ENCODE peak calls at places on chromosomes 5 and 9, in four cellular contexts. H, C, V and J are unnamed samples.

GRCh38 chr5:7801898-7802614 is 48.9 kb downstream of the CFAP90 start:
- DNase-seq in H (peak; percentile 54), C (no peak), V (peak; percentile 54), J (no peak)

GRCh38 chr5:156934450-156935211 is 28.4 kb downstream of the TIMD4 start:
- DNase-seq in H (peak; percentile 37), C (no peak), V (no peak), J (no peak)

GRCh38 chr9:133449760-133450159 is 10.0 kb upstream of the CACFD1 start:
- DNase-seq in H (no peak), C (no peak), V (no peak), J (peak; percentile 88)

GRCh38 chr5:6291961-6292360 is 86.4 kb downstream of the MED10 start:
- DNase-seq in H (no peak), C (no peak), V (peak; percentile 11), J (no peak)

GRCh38 chr5:156208271-156208670 is 118.7 kb upstream of the SGCD start:
- DNase-seq in H (no peak), C (no peak), V (no peak), J (no peak)

GRCh38 chr5:74384851-74385250 is 255.7 kb downstream of the ENC1 start:
- DNase-seq in H (no peak), C (no peak), V (no peak), J (no peak)

GRCh38 chr9:69130456-69131441 is 43.3 kb upstream of the TJP2 start:
- DNase-seq in H (no peak), C (no peak), V (no peak), J (no peak)

GRCh38 chr5:176678584-176678983 is 31.3 kb downstream of the TSPAN17 start:
- DNase-seq in H (no peak), C (no peak), V (no peak), J (no peak)

GRCh38 chr9:33106827-33107621 is 30.6 kb upstream of the SMU1 start:
- DNase-seq in H (no peak), C (no peak), V (no peak), J (no peak)

GRCh38 chr9:98031935-98032334 is 24.6 kb upstream of the NANS start:
- DNase-seq in H (no peak), C (no peak), V (no peak), J (no peak)

GRCh38 chr9:134957165-134957944 is 39.6 kb upstream of the FCN1 start:
- DNase-seq in H (peak; percentile 8), C (no peak), V (no peak), J (no peak)

GRCh38 chr5:165999693-166000092 is 2291.8 kb upstream of the WWC1 start:
- DNase-seq in H (no peak), C (no peak), V (no peak), J (no peak)

GRCh38 chr9:34993502-34994428 is 4.2 kb downstream of the DNAJB5 start:
- DNase-seq in H (peak; percentile 67), C (no peak), V (no peak), J (no peak)

GRCh38 chr5:73945505-73945904 is 319.5 kb downstream of the ARHGEF28 start:
- DNase-seq in H (no peak), C (no peak), V (no peak), J (no peak)